ENCODE peak calls at places on chromosomes 2 and 18, in five cellular contexts. O, K, Q, P and I are unnamed samples.

GRCh38 chr2:119184512-119184911 is 26.0 kb upstream of the C1QL2 start:
- DNase-seq in O (no peak), K (no peak), Q (no peak), P (no peak), I (no peak)

GRCh38 chr2:160125828-160126227 is 63.4 kb upstream of the PLA2R1 start:
- DNase-seq in O (no peak), K (no peak), Q (no peak), P (no peak), I (no peak)

GRCh38 chr2:9782197-9782719 is 61.0 kb upstream of the TAF1B start:
- DNase-seq in O (no peak), K (no peak), Q (no peak), P (peak), I (peak)

GRCh38 chr2:84314250-84314649 is 144.8 kb downstream of the SUCLG1 start:
- DNase-seq in O (no peak), K (no peak), Q (no peak), P (no peak), I (no peak)

GRCh38 chr2:127633556-127634065 is 12.3 kb upstream of the GPR17 start:
- DNase-seq in O (no peak), K (no peak), Q (no peak), P (no peak), I (no peak)

GRCh38 chr2:156340818-156341481 is 8.4 kb upstream of the NR4A2 start:
- DNase-seq in O (no peak), K (no peak), Q (no peak), P (peak), I (peak)

GRCh38 chr2:12929806-12930205 is 213.1 kb downstream of the TRIB2 start:
- DNase-seq in O (no peak), K (no peak), Q (no peak), P (no peak), I (no peak)

GRCh38 chr2:230920167-230920566 is 4.9 kb downstream of the GPR55 start:
- DNase-seq in O (peak), K (no peak), Q (no peak), P (peak), I (no peak)

GRCh38 chr2:84823229-84823628 is 57.7 kb downstream of the TRABD2A start:
- DNase-seq in O (no peak), K (no peak), Q (no peak), P (no peak), I (no peak)

GRCh38 chr2:25528173-25528572 is 145.2 kb downstream of the DTNB start:
- DNase-seq in O (no peak), K (no peak), Q (no peak), P (no peak), I (no peak)

GRCh38 chr2:129903586-129904425 is 75.7 kb upstream of the RAB6C start:
- DNase-seq in O (peak), K (no peak), Q (no peak), P (no peak), I (no peak)

GRCh38 chr2:234725528-234726264 is 226.1 kb upstream of the SH3BP4 start:
- DNase-seq in O (no peak), K (no peak), Q (no peak), P (no peak), I (peak)

GRCh38 chr2:166419616-166419934 is 43.8 kb upstream of the SCN9A start:
- DNase-seq in O (no peak), K (no peak), Q (no peak), P (no peak), I (no peak)

GRCh38 chr2:172693037-172693436 is 42.6 kb upstream of the RAPGEF4 start:
- DNase-seq in O (peak), K (peak), Q (peak), P (no peak), I (peak)

GRCh38 chr2:217994776-217995274 is 8.0 kb downstream of the TNS1 start:
- DNase-seq in O (no peak), K (no peak), Q (no peak), P (no peak), I (no peak)

GRCh38 chr18:53025247-53025646 is 685.2 kb downstream of the DCC start:
- DNase-seq in O (no peak), K (no peak), Q (no peak), P (no peak), I (no peak)

GRCh38 chr2:200077210-200077650 is 121.8 kb downstream of the MAIP1 start:
- DNase-seq in O (no peak), K (peak), Q (no peak), P (no peak), I (peak)

GRCh38 chr2:144140896-144141295 is 379.0 kb downstream of the ZEB2 start:
- DNase-seq in O (no peak), K (no peak), Q (no peak), P (no peak), I (no peak)

GRCh38 chr2:83567551-83567950 is 891.5 kb downstream of the SUCLG1 start:
- DNase-seq in O (no peak), K (no peak), Q (no peak), P (no peak), I (no peak)

GRCh38 chr2:101205521-101205998 is 47.1 kb upstream of the CNOT11 start:
- DNase-seq in O (peak), K (peak), Q (peak), P (peak), I (peak)

GRCh38 chr18:48004577-48004976 is 74.1 kb upstream of the SMAD2 start:
- DNase-seq in O (no peak), K (no peak), Q (no peak), P (no peak), I (no peak)

GRCh38 chr2:71778514-71779305 is 325.3 kb downstream of the DYSF start:
- DNase-seq in O (no peak), K (no peak), Q (no peak), P (no peak), I (no peak)

GRCh38 chr18:55101458-55101824 is 142.2 kb upstream of the CCDC68 start:
- DNase-seq in O (no peak), K (no peak), Q (no peak), P (no peak), I (no peak)

GRCh38 chr2:65710356-65710755 is 278.0 kb upstream of the SPRED2 start:
- DNase-seq in O (no peak), K (no peak), Q (no peak), P (no peak), I (peak)

GRCh38 chr18:6708880-6709279 is 20.6 kb upstream of the ARHGAP28 start:
- DNase-seq in O (no peak), K (no peak), Q (no peak), P (no peak), I (no peak)

GRCh38 chr18:59345556-59345955 is 13.5 kb downstream of the LMAN1 start:
- DNase-seq in O (no peak), K (no peak), Q (no peak), P (no peak), I (no peak)

GRCh38 chr2:239326831-239327535 is 73.8 kb downstream of the HDAC4 start:
- DNase-seq in O (no peak), K (no peak), Q (no peak), P (peak), I (no peak)

GRCh38 chr18:13525381-13526029 is 200.9 kb downstream of the FAM210A start:
- DNase-seq in O (no peak), K (no peak), Q (no peak), P (no peak), I (no peak)

GRCh38 chr2:191625016-191625415 is 52.9 kb upstream of the NABP1 start:
- DNase-seq in O (no peak), K (no peak), Q (no peak), P (peak), I (no peak)

GRCh38 chr18:37346048-37346447 is 219.6 kb downstream of the CELF4 start:
- DNase-seq in O (no peak), K (no peak), Q (no peak), P (no peak), I (no peak)

GRCh38 chr2:208595386-208596275 is 189.0 kb downstream of the PTH2R start:
- DNase-seq in O (no peak), K (no peak), Q (no peak), P (no peak), I (peak)

DNA sequence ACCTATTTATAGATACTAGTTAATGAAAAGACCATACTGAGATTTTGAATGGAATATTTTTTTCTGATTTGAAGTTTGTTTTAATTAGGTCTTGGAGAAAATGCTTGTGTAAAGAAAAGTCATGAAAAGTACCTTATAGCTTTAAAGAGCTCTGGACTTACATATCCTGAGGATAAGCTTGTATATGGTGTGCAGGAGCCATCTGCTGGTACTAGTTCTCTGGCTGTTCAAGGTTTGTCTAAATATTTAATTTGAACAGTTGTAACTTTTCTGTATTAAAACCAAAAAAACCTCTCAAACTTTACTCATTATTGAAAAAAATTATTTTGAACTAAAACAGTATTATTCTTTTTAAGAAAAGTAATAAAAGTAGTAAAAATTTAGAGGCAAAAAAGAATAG is 50.2 kb downstream of the UBR3 start:
- DNase-seq in O (no peak), K (no peak), Q (no peak), P (peak), I (no peak)
- TF ChIP-seq CTCF in O (no peak), K (peak), Q (no peak), P (no peak), I (no peak)

DNA sequence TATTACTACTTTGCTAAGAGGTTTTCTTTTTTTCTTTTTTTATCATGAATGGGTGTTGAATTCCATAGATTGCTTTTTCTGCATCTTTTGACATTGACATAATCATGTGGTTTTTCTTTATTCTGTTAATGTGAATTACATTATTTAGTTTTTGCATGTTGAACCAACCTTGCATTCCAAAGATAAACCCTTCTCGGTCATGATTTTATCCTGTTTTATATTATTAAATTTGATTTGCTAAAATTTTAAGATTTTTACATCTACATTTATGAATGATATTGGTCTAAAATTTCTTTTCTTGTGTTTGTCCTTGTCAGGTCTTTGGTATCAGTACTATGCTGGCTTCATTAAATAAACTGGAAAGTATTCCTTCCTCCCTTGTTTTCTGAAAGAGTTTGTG is 87.5 kb upstream of the FOSL2 start:
- DNase-seq in O (no peak), K (no peak), Q (no peak), P (no peak), I (no peak)
- TF ChIP-seq CTCF in O (no peak), K (no peak), Q (no peak), P (no peak), I (no peak)

DNA sequence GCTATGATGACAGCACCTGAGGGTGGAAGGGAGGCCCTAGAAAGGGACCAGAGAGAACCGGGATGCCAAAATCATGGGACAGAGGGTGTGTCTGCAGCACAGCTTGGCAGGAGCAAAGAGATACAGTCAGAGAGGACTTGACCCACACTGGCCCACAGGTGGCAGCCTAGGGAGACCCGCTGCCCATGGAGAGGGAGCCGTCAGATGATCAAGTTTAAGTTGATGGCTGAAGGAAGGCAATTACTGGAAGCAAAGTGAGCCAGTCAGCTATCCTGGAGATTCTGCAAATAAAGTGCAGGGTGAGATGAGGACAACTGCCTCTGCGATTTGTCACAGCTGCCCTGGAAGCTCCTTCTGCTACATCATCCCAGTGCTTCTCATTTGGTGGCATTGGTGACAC is 74.0 kb downstream of the CMPK2 start:
- DNase-seq in O (no peak), K (no peak), Q (no peak), P (no peak), I (no peak)
- TF ChIP-seq CTCF in O (no peak), K (no peak), Q (no peak), P (peak), I (no peak)

GRCh38 chr2:120230515-120231471 is 7.6 kb upstream of the TMEM185B start:
- DNase-seq in O (no peak), K (no peak), Q (peak), P (peak), I (no peak)

GRCh38 chr2:120227111-120227991 is 4.2 kb upstream of the TMEM185B start:
- DNase-seq in O (no peak), K (no peak), Q (peak), P (no peak), I (no peak)

GRCh38 chr2:120229341-120229740 is 6.1 kb upstream of the TMEM185B start:
- DNase-seq in O (no peak), K (no peak), Q (peak), P (no peak), I (no peak)

GRCh38 chr2:120226296-120226695 is 3.1 kb upstream of the TMEM185B start:
- DNase-seq in O (no peak), K (no peak), Q (peak), P (no peak), I (no peak)

GRCh38 chr2:120228503-120228902 is 5.3 kb upstream of the TMEM185B start:
- DNase-seq in O (no peak), K (no peak), Q (peak), P (peak), I (no peak)
- TF ChIP-seq CTCF in O (no peak), K (no peak), Q (no peak), P (no peak), I (no peak)

GRCh38 chr2:23760746-23761145 is 166.2 kb downstream of the ATAD2B start:
- DNase-seq in O (no peak), K (peak), Q (no peak), P (no peak), I (no peak)
- TF ChIP-seq CTCF in O (no peak), K (no peak), Q (no peak), P (no peak), I (peak)

GRCh38 chr2:152176113-152176714 is 651 bp upstream of the STAM2 start:
- DNase-seq in O (no peak), K (no peak), Q (no peak), P (peak), I (no peak)
- TF ChIP-seq CTCF in O (no peak), K (no peak), Q (peak), P (no peak), I (no peak)

DNA sequence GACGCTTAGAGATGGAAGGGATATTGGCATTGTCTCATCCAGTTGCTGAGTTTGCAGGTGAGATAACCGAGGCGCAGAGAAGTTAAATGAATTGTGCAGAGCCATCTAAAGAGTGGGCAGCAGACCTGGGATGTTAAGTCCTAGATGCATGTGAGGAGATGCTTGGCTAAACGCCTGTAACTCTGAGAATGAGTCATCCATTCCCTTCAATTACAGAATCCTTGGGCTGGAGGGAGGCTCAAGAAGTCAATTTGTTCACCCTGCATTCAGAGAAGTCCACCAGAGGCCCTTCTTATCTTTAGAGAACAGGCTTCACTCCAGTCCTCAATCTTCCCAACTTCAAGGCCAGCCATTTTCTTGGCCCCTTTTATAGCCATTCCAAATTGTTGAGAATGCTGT is 1.6 kb downstream of the EHD3 start:
- DNase-seq in O (no peak), K (peak), Q (no peak), P (no peak), I (no peak)
- TF ChIP-seq CTCF in O (no peak), K (no peak), Q (no peak), P (no peak), I (no peak)

DNA sequence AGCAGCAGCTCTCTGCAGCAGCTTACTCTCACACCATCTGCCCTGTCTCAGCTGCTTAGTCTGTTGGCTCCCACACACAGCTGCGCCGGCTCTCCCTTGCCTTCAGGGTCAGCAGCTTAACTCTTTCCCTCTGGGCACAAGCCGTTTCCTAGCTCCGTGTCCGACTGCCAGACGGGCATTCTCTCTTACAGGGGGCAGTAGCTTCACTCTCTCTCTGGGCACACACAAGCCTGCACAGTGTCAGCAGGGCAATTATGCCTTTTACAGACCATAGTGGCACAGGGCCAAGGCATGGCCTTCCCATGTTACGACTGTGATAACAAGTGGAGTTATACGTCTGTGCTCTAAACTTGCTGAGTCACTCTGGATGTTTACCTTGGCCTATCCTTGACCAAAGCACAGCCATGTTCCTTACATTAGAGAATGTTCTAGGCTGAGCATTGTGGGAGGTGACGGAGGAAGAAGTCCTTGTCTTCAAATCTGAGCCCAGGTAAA is 31.7 kb downstream of the PCARE start:
- DNase-seq in O (no peak), K (no peak), Q (no peak), P (no peak), I (no peak)
- TF ChIP-seq CTCF in O (no peak), K (no peak), Q (no peak), P (no peak), I (no peak)